ENCODE peak calls at places on chromosomes 7 and 10, in five cellular contexts. One of them, this sample, is unnamed.

GRCh38 chr10:118256825-118257570 is 85.1 kb downstream of the FAM204A start:
- DNase-seq in RWPE1: no peak
- DNase-seq in effector CD4-positive, alpha-beta T cell: no peak
- DNase-seq in suprapubic skin: no peak
- DNase-seq in PC-3: no peak
- DNase-seq in this sample: no peak

GRCh38 chr10:93821051-93821772 is 63.5 kb downstream of the LGI1 start:
- DNase-seq in RWPE1: peak
- DNase-seq in effector CD4-positive, alpha-beta T cell: no peak
- DNase-seq in suprapubic skin: no peak
- DNase-seq in PC-3: peak
- DNase-seq in this sample: no peak

GRCh38 chr7:30176463-30177090 is 41.8 kb downstream of the MTURN start:
- DNase-seq in RWPE1: no peak
- DNase-seq in effector CD4-positive, alpha-beta T cell: no peak
- DNase-seq in suprapubic skin: no peak
- DNase-seq in PC-3: no peak
- DNase-seq in this sample: no peak

GRCh38 chr10:91617073-91617580 is 15.7 kb downstream of the PPP1R3C start:
- DNase-seq in RWPE1: peak
- DNase-seq in effector CD4-positive, alpha-beta T cell: no peak
- DNase-seq in suprapubic skin: no peak
- DNase-seq in PC-3: peak
- DNase-seq in this sample: no peak

GRCh38 chr10:121999301-121999700 is 10.3 kb downstream of the TACC2 start:
- DNase-seq in RWPE1: no peak
- DNase-seq in effector CD4-positive, alpha-beta T cell: no peak
- DNase-seq in suprapubic skin: no peak
- DNase-seq in PC-3: no peak
- DNase-seq in this sample: no peak

GRCh38 chr10:114272696-114273095 is 33.6 kb downstream of the VWA2 start:
- DNase-seq in RWPE1: no peak
- DNase-seq in effector CD4-positive, alpha-beta T cell: no peak
- DNase-seq in suprapubic skin: peak
- DNase-seq in PC-3: no peak
- DNase-seq in this sample: no peak

GRCh38 chr10:129792864-129793263 is 171.2 kb downstream of the EBF3 start:
- DNase-seq in RWPE1: no peak
- DNase-seq in effector CD4-positive, alpha-beta T cell: no peak
- DNase-seq in suprapubic skin: no peak
- DNase-seq in PC-3: no peak
- DNase-seq in this sample: no peak

GRCh38 chr7:117068511-117069155 is 115.3 kb downstream of the ST7 start:
- DNase-seq in RWPE1: no peak
- DNase-seq in effector CD4-positive, alpha-beta T cell: no peak
- DNase-seq in suprapubic skin: no peak
- DNase-seq in PC-3: no peak
- DNase-seq in this sample: no peak

GRCh38 chr10:14259696-14260595 is 70.8 kb downstream of the FRMD4A start:
- DNase-seq in RWPE1: no peak
- DNase-seq in effector CD4-positive, alpha-beta T cell: no peak
- DNase-seq in suprapubic skin: no peak
- DNase-seq in PC-3: no peak
- DNase-seq in this sample: no peak

GRCh38 chr10:121617176-121617575 is 18.9 kb upstream of the FGFR2 start:
- DNase-seq in RWPE1: no peak
- DNase-seq in effector CD4-positive, alpha-beta T cell: no peak
- DNase-seq in suprapubic skin: no peak
- DNase-seq in PC-3: no peak
- DNase-seq in this sample: no peak

GRCh38 chr10:74177140-74177677 is 26.2 kb downstream of the ADK start:
- DNase-seq in RWPE1: peak
- DNase-seq in effector CD4-positive, alpha-beta T cell: peak
- DNase-seq in suprapubic skin: no peak
- DNase-seq in PC-3: peak
- DNase-seq in this sample: no peak

This sample was measured in T-cell.